ENCODE peak calls at places on chromosome 22, in ten cellular contexts. R, P, L, E, G, K, M, B, X and S are unnamed samples.

GRCh38 chr22:45073064-45073463 is 63.3 kb upstream of the PHF21B start:
- DNase-seq in R (no peak), P (no peak), L (no peak), E (no peak), G (no peak), K (no peak), M (no peak), B (no peak), X (no peak), S (no peak)

GRCh38 chr22:30238661-30239420 is 7.7 kb downstream of the LIF start:
- DNase-seq in R (no peak), P (no peak), L (peak), E (no peak), G (no peak), K (no peak), M (peak), B (peak), X (no peak), S (peak)

GRCh38 chr22:37485006-37485713 is 1.0 kb downstream of the MFNG start:
- DNase-seq in R (no peak), P (peak), L (no peak), E (no peak), G (no peak), K (no peak), M (peak), B (no peak), X (no peak), S (no peak)

GRCh38 chr22:37222440-37222971 is 10.2 kb upstream of the SSTR3 start:
- DNase-seq in R (no peak), P (no peak), L (no peak), E (no peak), G (no peak), K (no peak), M (no peak), B (no peak), X (no peak), S (no peak)

GRCh38 chr22:50189849-50190181 is 4.1 kb downstream of the TRABD start:
- DNase-seq in R (no peak), P (no peak), L (no peak), E (no peak), G (no peak), K (no peak), M (no peak), B (no peak), X (no peak), S (no peak)

GRCh38 chr22:36191106-36191836 is 10.3 kb downstream of the APOL4 start:
- DNase-seq in R (peak), P (peak), L (peak), E (no peak), G (peak), K (no peak), M (peak), B (no peak), X (no peak), S (no peak)

GRCh38 chr22:19122752-19123492 is 710 bp upstream of the DGCR2 start:
- DNase-seq in R (no peak), P (peak), L (no peak), E (no peak), G (no peak), K (no peak), M (no peak), B (no peak), X (no peak), S (peak)

GRCh38 chr22:37801946-37802309 is 5.8 kb upstream of the GCAT start:
- DNase-seq in R (no peak), P (no peak), L (no peak), E (no peak), G (no peak), K (no peak), M (no peak), B (no peak), X (no peak), S (no peak)

GRCh38 chr22:48489551-48490512 is 1337.8 kb downstream of the BRD1 start:
- DNase-seq in R (no peak), P (no peak), L (peak), E (no peak), G (no peak), K (no peak), M (no peak), B (no peak), X (no peak), S (no peak)

GRCh38 chr22:42841444-42841843 is 15.6 kb downstream of the ARFGAP3 start:
- DNase-seq in R (no peak), P (no peak), L (peak), E (no peak), G (no peak), K (no peak), M (no peak), B (peak), X (no peak), S (no peak)

GRCh38 chr22:41939981-41940852 is 6.7 kb downstream of the CENPM start:
- DNase-seq in R (no peak), P (no peak), L (no peak), E (peak), G (no peak), K (no peak), M (no peak), B (no peak), X (no peak), S (peak)

GRCh38 chr22:38135133-38135706 is 24.7 kb upstream of the BAIAP2L2 start:
- DNase-seq in R (no peak), P (peak), L (peak), E (no peak), G (peak), K (peak), M (no peak), B (peak), X (no peak), S (no peak)

GRCh38 chr22:44892243-44892642 is 117.6 kb downstream of the PHF21B start:
- DNase-seq in R (no peak), P (no peak), L (no peak), E (no peak), G (no peak), K (no peak), M (no peak), B (no peak), X (no peak), S (no peak)

GRCh38 chr22:36762687-36763260 is 13.1 kb downstream of the IFT27 start:
- DNase-seq in R (no peak), P (no peak), L (no peak), E (no peak), G (peak), K (no peak), M (peak), B (no peak), X (no peak), S (no peak)

GRCh38 chr22:42086051-42086450 is 4.5 kb downstream of the NDUFA6 start:
- DNase-seq in R (no peak), P (peak), L (no peak), E (no peak), G (no peak), K (no peak), M (no peak), B (no peak), X (no peak), S (no peak)

GRCh38 chr22:47373648-47374272 is 611.3 kb downstream of the TBC1D22A start:
- DNase-seq in R (no peak), P (no peak), L (no peak), E (no peak), G (no peak), K (no peak), M (no peak), B (no peak), X (no peak), S (no peak)

GRCh38 chr22:47168441-47168840 is 406.0 kb downstream of the TBC1D22A start:
- DNase-seq in R (no peak), P (no peak), L (no peak), E (no peak), G (no peak), K (no peak), M (no peak), B (no peak), X (no peak), S (no peak)

GRCh38 chr22:39212721-39213376 is 31.9 kb downstream of the PDGFB start:
- DNase-seq in R (no peak), P (no peak), L (no peak), E (no peak), G (no peak), K (peak), M (peak), B (no peak), X (no peak), S (peak)

GRCh38 chr22:35343664-35344550 is 37.0 kb upstream of the HMOX1 start:
- DNase-seq in R (no peak), P (no peak), L (no peak), E (no peak), G (no peak), K (no peak), M (no peak), B (no peak), X (no peak), S (no peak)

GRCh38 chr22:50720301-50720845 is 17.6 kb upstream of the ACR start:
- DNase-seq in R (no peak), P (no peak), L (no peak), E (no peak), G (no peak), K (no peak), M (no peak), B (no peak), X (no peak), S (no peak)

GRCh38 chr22:46612904-46613605 is 7.1 kb upstream of the GRAMD4 start:
- DNase-seq in R (no peak), P (no peak), L (no peak), E (no peak), G (no peak), K (no peak), M (no peak), B (no peak), X (no peak), S (no peak)